ENCODE peak calls at places on chromosomes 4 and X, in six cellular contexts. A is stomach, Q is GM12878, T is HL-60, L is breast epithelium, E is K562. I is an unnamed sample.

GRCh38 chrX:19625612-19626011 is 110.3 kb upstream of the MAP3K15 start:
- DNase-seq in Q (no peak), L (no peak), T (no peak), E (no peak), A (no peak), I (no peak)

GRCh38 chrX:130118941-130119640 is 8.8 kb upstream of the ELF4 start:
- DNase-seq in Q (no peak), A (no peak), T (no peak), L (no peak), E (no peak), I (no peak)

GRCh38 chrX:64894454-64895038 is 81.7 kb downstream of the ZC4H2 start:
- DNase-seq in E (peak), L (no peak), T (no peak), Q (no peak), A (peak), I (no peak)

GRCh38 chrX:9526965-9527364 is 62.1 kb downstream of the TBL1X start:
- DNase-seq in L (no peak), Q (no peak), A (no peak), T (no peak), E (no peak), I (no peak)

GRCh38 chrX:48540015-48540350 is 469 bp downstream of the TBC1D25 start:
- DNase-seq in T (no peak), E (peak), Q (no peak), A (peak), L (peak), I (no peak)

GRCh38 chrX:11261260-11261659 is 32.0 kb upstream of the AMELX start:
- DNase-seq in Q (no peak), L (no peak), E (no peak), T (no peak), A (no peak), I (no peak)

GRCh38 chrX:74452199-74452481 is 30.8 kb downstream of the SLC16A2 start:
- DNase-seq in Q (no peak), T (no peak), L (no peak), E (no peak), A (no peak), I (no peak)

GRCh38 chr4:146370841-146371240 is 150.9 kb downstream of the SLC10A7 start:
- DNase-seq in Q (no peak), T (no peak), A (no peak), L (no peak), E (no peak), I (no peak)

GRCh38 chrX:150899191-150899757 is 806 bp upstream of the CD99L2 start:
- DNase-seq in L (peak), T (peak), A (peak), E (peak), Q (no peak), I (peak)

GRCh38 chr4:24053906-24054305 is 164.1 kb upstream of the PPARGC1A start:
- DNase-seq in E (no peak), A (no peak), Q (no peak), L (no peak), T (no peak), I (no peak)

GRCh38 chr4:47839259-47839658 is 1.4 kb upstream of the CORIN start:
- DNase-seq in L (no peak), A (no peak), T (no peak), E (no peak), Q (peak), I (no peak)

GRCh38 chrX:108122748-108123147 is 31.2 kb downstream of the ATG4A start:
- DNase-seq in E (no peak), T (no peak), A (no peak), L (peak), Q (no peak), I (no peak)

GRCh38 chr4:174658246-174658645 is 136.0 kb upstream of the HPGD start:
- DNase-seq in E (no peak), Q (no peak), A (no peak), T (no peak), L (no peak), I (no peak)

GRCh38 chr4:57055873-57056272 is 54.3 kb downstream of the IGFBP7 start:
- DNase-seq in L (no peak), E (no peak), A (no peak), T (no peak), Q (no peak), I (no peak)

GRCh38 chr4:186760576-186760975 is 36.9 kb upstream of the FAT1 start:
- DNase-seq in Q (no peak), A (no peak), E (no peak), L (no peak), T (no peak), I (no peak)

GRCh38 chr4:141573678-141574077 is 62.7 kb upstream of the IL15 start:
- DNase-seq in A (no peak), T (no peak), L (no peak), Q (no peak), E (no peak), I (no peak)

GRCh38 chr4:151339472-151339871 is 14.1 kb upstream of the SH3D19 start:
- DNase-seq in A (no peak), L (no peak), T (no peak), E (no peak), Q (no peak), I (no peak)

GRCh38 chr4:128384091-128384520 is 96.5 kb upstream of the PGRMC2 start:
- DNase-seq in A (no peak), E (no peak), L (no peak), T (no peak), Q (no peak), I (no peak)

GRCh38 chr4:183314336-183314735 is 5.7 kb downstream of the CLDN22 start:
- DNase-seq in E (no peak), L (no peak), Q (no peak), A (no peak), T (no peak), I (no peak)

GRCh38 chr4:57148831-57149230 is 38.6 kb upstream of the IGFBP7 start:
- DNase-seq in Q (no peak), T (no peak), L (no peak), E (no peak), A (no peak), I (no peak)

GRCh38 chrX:71859637-71860036 is 51.0 kb upstream of the NHSL2 start:
- DNase-seq in A (no peak), T (no peak), E (peak), L (no peak), Q (no peak), I (no peak)

GRCh38 chr4:171650543-171650942 is 162.7 kb upstream of the GALNTL6 start:
- DNase-seq in E (no peak), T (no peak), L (no peak), Q (no peak), A (no peak), I (no peak)

GRCh38 chr4:88533088-88533790 is 9.7 kb upstream of the PYURF start:
- DNase-seq in T (no peak), L (no peak), A (no peak), Q (no peak), E (no peak), I (no peak)

GRCh38 chrX:133608406-133608805 is 193.1 kb upstream of the GPC4 start:
- DNase-seq in L (no peak), E (no peak), T (no peak), A (no peak), Q (no peak), I (no peak)

GRCh38 chrX:79462458-79462857 is 95.3 kb upstream of the ITM2A start:
- DNase-seq in T (no peak), A (no peak), Q (no peak), L (no peak), E (no peak), I (no peak)

GRCh38 chrX:71081348-71082148 is 13.4 kb upstream of the SNX12 start:
- DNase-seq in T (no peak), L (no peak), A (no peak), Q (no peak), E (no peak), I (no peak)

GRCh38 chrX:42694260-42694815 is 83.6 kb downstream of the PPP1R2C start:
- DNase-seq in L (no peak), E (no peak), A (no peak), Q (no peak), T (no peak), I (no peak)

GRCh38 chr4:100836929-100837328 is 319.1 kb upstream of the EMCN start:
- DNase-seq in E (no peak), T (no peak), L (no peak), A (no peak), Q (no peak), I (no peak)

GRCh38 chrX:16484338-16484737 is 165.6 kb upstream of the S100G start:
- DNase-seq in A (no peak), Q (no peak), E (no peak), T (peak), L (no peak), I (no peak)

GRCh38 chr4:180695851-180696250 is 1547.4 kb upstream of the TENM3 start:
- DNase-seq in E (no peak), L (no peak), A (no peak), T (no peak), Q (no peak), I (no peak)

GRCh38 chrX:22674947-22675346 is 324.8 kb upstream of the DDX53 start:
- DNase-seq in E (no peak), A (no peak), L (no peak), Q (no peak), T (no peak), I (no peak)

GRCh38 chr4:84750260-84750955 is 167.5 kb downstream of the CDS1 start:
- DNase-seq in E (peak), Q (no peak), A (no peak), T (peak), L (no peak), I (no peak)

GRCh38 chrX:56130013-56130412 is 102.1 kb upstream of the KLF8 start:
- DNase-seq in L (no peak), T (no peak), A (no peak), Q (no peak), E (no peak), I (no peak)

GRCh38 chrX:8067754-8068469 is 103.2 kb downstream of the VCX2 start:
- DNase-seq in T (no peak), E (no peak), L (no peak), A (no peak), Q (no peak), I (no peak)

GRCh38 chrX:10106801-10107200 is 50.0 kb upstream of the CLCN4 start:
- DNase-seq in L (no peak), T (no peak), Q (no peak), E (no peak), A (no peak), I (peak)

GRCh38 chr4:123659759-123660158 is 263.2 kb downstream of the SPRY1 start:
- DNase-seq in T (no peak), Q (no peak), L (no peak), A (no peak), E (no peak), I (no peak)

GRCh38 chr4:101191302-101192098 is 155.8 kb downstream of the PPP3CA start:
- DNase-seq in T (no peak), Q (no peak), L (peak), E (no peak), A (peak), I (peak)

GRCh38 chrX:153901753-153902140 is 2.7 kb upstream of the AVPR2 start:
- DNase-seq in T (no peak), Q (no peak), E (no peak), A (no peak), L (no peak), I (no peak)

GRCh38 chrX:153905481-153906095 is 1.1 kb downstream of the AVPR2 start:
- DNase-seq in A (no peak), L (no peak), Q (no peak), E (no peak), T (no peak), I (peak)

GRCh38 chrX:153902388-153902787 is 2.1 kb upstream of the AVPR2 start:
- DNase-seq in Q (no peak), A (no peak), T (no peak), E (no peak), L (no peak), I (no peak)

GRCh38 chrX:153903991-153904957 is at the start of gene AVPR2:
- DNase-seq in L (no peak), E (peak), T (no peak), A (no peak), Q (no peak), I (no peak)

GRCh38 chrX:153903238-153903980 is 1.1 kb upstream of the AVPR2 start:
- DNase-seq in Q (no peak), L (no peak), A (no peak), E (no peak), T (no peak), I (peak)
- H3K4me3 ChIP-seq in Q (no peak), L (no peak), A (no peak), E (no peak), T (no peak), I (no peak)

DNA sequence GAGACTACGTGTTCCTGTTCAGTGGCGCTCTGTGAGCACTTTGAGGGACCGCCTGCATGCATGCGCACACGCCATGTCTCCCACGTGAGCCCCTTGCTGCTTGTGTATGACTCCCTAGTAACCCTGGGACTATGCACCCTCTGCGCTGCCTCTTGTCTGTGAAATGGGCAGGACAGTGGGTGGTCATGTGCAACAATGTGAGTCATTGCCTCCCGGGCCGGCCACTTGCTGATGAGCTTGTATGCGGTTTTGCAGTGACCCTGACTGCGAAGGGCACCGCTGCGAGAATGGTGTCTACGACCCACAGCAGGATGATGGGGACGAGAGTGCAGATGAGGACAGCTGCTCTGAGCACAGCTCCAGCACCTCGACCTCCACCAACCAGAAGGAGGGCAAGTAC is 61.4 kb downstream of the TNIP2 start:
- DNase-seq in T (no peak), L (no peak), Q (no peak), E (no peak), A (no peak), I (no peak)
- H3K27ac ChIP-seq in T (no peak), L (no peak), Q (no peak), E (no peak), A (no peak), I (no peak)

DNA sequence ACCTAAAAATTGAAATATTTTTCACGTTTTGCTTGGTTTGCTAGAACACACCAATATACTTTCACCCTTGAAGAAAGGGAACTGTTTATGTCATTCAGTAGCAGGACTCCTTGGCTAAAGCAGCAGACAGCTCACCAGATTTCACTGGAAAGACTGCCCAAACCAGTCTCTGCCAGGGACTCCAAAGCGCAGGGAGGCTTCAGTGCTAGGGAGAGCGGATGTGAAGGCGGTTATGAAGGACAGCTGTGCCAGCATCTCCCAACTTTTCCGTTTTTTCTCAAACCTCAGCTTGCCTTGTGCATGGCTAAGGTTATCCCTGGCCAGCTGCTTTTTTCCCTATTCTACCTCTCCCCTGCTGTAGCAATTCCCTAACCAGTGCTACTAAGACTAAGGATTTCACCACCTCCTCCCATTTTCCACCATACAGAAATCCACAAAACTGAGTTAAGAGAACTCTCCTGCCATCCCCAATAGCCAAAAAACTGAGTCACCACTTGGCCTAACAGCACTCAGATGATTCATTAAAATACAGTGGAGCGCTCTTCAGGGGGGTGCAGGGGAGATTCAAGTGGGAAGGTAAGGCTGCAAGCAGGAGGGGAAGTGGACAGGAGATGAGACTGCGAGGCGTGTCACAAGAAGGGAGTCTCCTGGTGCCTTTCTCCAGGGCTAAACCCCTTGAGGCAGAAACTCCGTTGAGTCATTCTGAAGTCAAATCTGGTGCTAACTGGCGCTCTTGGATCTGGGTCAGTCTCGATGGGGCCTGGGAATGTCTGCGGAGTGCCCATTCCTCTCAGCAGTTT is 90.7 kb downstream of the PALLD start:
- DNase-seq in L (peak), Q (no peak), T (no peak), A (no peak), E (no peak), I (no peak)
- TF ChIP-seq POLR2AphosphoS5 in L (no peak), Q (no peak), T (no peak), A (no peak), E (no peak), I (no peak)

DNA sequence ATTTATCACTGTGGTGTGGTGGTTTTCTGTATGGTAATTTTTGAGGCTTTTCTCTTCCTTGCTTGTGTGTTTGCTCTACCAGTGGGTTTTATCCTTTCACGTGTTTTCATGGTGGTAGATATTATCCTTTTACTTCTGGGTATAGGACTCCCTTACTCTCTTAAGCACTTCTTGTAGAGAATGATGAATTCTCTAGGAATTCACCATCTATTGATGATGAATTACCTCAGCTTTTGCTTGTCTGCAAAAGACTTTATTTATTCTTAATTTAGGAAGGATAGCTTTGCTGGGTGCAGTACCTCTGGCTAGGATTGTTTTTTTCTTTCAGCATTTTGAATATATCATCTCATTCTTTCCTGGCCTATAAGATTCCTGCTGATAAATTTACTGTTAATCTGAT is 415.3 kb downstream of the PDGFC start:
- DNase-seq in E (no peak), L (no peak), A (no peak), Q (no peak), T (no peak), I (no peak)
- H3K4me3 ChIP-seq in E (no peak), L (no peak), A (no peak), Q (no peak), T (no peak), I (no peak)

DNA sequence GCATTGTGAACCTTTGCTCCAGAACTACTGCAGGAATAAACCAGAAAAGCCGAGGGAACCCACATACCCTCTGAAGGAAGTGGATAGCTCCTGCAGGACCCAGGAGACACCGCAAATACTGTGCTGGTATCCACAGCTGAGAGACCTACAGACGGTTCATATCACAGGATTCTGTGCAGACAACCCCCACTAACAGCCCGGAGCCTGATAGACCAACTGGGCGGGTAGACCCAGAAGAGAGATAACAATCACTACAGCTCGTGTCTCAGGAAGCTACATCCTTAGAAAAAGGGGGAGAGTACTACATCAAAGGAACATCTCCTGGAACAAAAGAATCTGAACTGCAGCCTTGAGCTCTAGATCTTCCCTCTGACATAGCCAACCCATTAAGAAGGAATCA is 150.8 kb downstream of the FRAS1 start:
- DNase-seq in E (no peak), T (no peak), Q (no peak), A (no peak), L (no peak), I (no peak)
- H3K27ac ChIP-seq in E (no peak), T (no peak), Q (no peak), A (no peak), L (no peak), I (no peak)

GRCh38 chrX:1330605-1331004 is 6.0 kb upstream of the IL3RA start:
- DNase-seq in Q (peak), E (no peak), L (no peak), A (no peak), T (no peak), I (no peak)

GRCh38 chrX:1334854-1335253 is 1.7 kb upstream of the IL3RA start:
- DNase-seq in A (no peak), T (no peak), E (no peak), Q (no peak), L (no peak), I (no peak)

GRCh38 chrX:1341531-1342179 is 5.1 kb downstream of the IL3RA start:
- DNase-seq in A (no peak), T (no peak), E (no peak), Q (no peak), L (no peak), I (no peak)

GRCh38 chrX:1336331-1337143 is at the start of gene IL3RA:
- DNase-seq in L (no peak), E (no peak), A (no peak), Q (peak), T (no peak), I (peak)
- TF ChIP-seq POLR2AphosphoS5 in L (no peak), E (no peak), A (no peak), Q (peak), T (no peak), I (no peak)

GRCh38 chr4:74438661-74439060 is 6.3 kb upstream of the AREG start:
- DNase-seq in T (no peak), Q (no peak), E (no peak), A (no peak), L (no peak), I (no peak)

GRCh38 chr4:74441744-74442143 is 3.2 kb upstream of the AREG start:
- DNase-seq in L (no peak), T (no peak), Q (no peak), A (no peak), E (no peak), I (no peak)

GRCh38 chr4:74439952-74440351 is 5.0 kb upstream of the AREG start:
- DNase-seq in L (no peak), E (no peak), Q (no peak), A (no peak), T (no peak), I (no peak)

GRCh38 chr4:74437866-74438265 is 7.1 kb upstream of the AREG start:
- DNase-seq in Q (no peak), E (no peak), L (no peak), T (no peak), A (no peak), I (no peak)

DNA sequence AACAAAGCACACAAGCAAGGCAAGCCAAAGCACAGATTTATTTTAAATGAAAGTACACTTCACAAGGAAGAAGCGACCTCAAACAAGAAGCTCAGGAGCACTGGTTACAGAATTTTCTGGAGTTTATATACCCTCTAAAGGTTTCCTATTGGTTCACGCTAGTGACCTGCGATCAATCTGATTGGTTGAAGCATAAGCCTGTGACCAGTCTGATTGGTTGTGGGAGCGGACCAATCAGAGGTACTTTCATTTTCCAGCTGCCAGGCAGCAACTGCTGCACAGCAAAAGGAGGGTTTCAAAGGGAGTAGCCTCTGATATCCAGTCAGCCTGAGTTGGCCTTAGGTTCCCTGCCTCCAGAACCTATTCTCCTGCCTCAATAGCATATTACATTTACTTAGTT is 4.6 kb upstream of the AREG start:
- DNase-seq in A (no peak), T (no peak), E (peak), Q (no peak), L (no peak), I (no peak)
- H3K4me3 ChIP-seq in A (no peak), T (no peak), E (no peak), Q (no peak), L (no peak), I (no peak)